ENCODE peak calls at places on chromosome 1, in ten cellular contexts. One of them, this sample, is unnamed.

GRCh38 chr1:117534995-117535467 is 70.8 kb upstream of the TENT5C start:
- DNase-seq in lung: peak
- DNase-seq in dorsolateral prefrontal cortex: no peak
- DNase-seq in colonic mucosa: peak
- DNase-seq in AG09309: peak
- DNase-seq in cardiac muscle cell: peak
- DNase-seq in CD8-positive, alpha-beta T cell: peak
- DNase-seq in mammary epithelial cell: peak
- DNase-seq in adrenal gland: peak
- DNase-seq in fibroblast of the aortic adventitia: peak
- DNase-seq in this sample: peak

GRCh38 chr1:53076721-53077598 is 14.9 kb downstream of the PODN start:
- DNase-seq in lung: no peak
- DNase-seq in dorsolateral prefrontal cortex: no peak
- DNase-seq in colonic mucosa: no peak
- DNase-seq in AG09309: no peak
- DNase-seq in cardiac muscle cell: no peak
- DNase-seq in CD8-positive, alpha-beta T cell: no peak
- DNase-seq in mammary epithelial cell: no peak
- DNase-seq in adrenal gland: no peak
- DNase-seq in fibroblast of the aortic adventitia: no peak
- DNase-seq in this sample: no peak

GRCh38 chr1:45522324-45523104 is 830 bp upstream of the PRDX1 start:
- DNase-seq in lung: no peak
- DNase-seq in dorsolateral prefrontal cortex: no peak
- DNase-seq in colonic mucosa: no peak
- DNase-seq in AG09309: no peak
- DNase-seq in cardiac muscle cell: no peak
- DNase-seq in CD8-positive, alpha-beta T cell: no peak
- DNase-seq in mammary epithelial cell: no peak
- DNase-seq in adrenal gland: no peak
- DNase-seq in fibroblast of the aortic adventitia: no peak
- DNase-seq in this sample: peak

GRCh38 chr1:43267291-43267805 is 2.4 kb upstream of the TMEM125 start:
- DNase-seq in lung: peak
- DNase-seq in dorsolateral prefrontal cortex: peak
- DNase-seq in colonic mucosa: no peak
- DNase-seq in AG09309: peak
- DNase-seq in cardiac muscle cell: no peak
- DNase-seq in CD8-positive, alpha-beta T cell: no peak
- DNase-seq in mammary epithelial cell: no peak
- DNase-seq in adrenal gland: no peak
- DNase-seq in fibroblast of the aortic adventitia: peak
- DNase-seq in this sample: peak

GRCh38 chr1:84689514-84690396 is 506 bp downstream of the SSX2IP start:
- DNase-seq in lung: peak
- DNase-seq in dorsolateral prefrontal cortex: peak
- DNase-seq in colonic mucosa: peak
- DNase-seq in AG09309: no peak
- DNase-seq in cardiac muscle cell: peak
- DNase-seq in CD8-positive, alpha-beta T cell: no peak
- DNase-seq in mammary epithelial cell: no peak
- DNase-seq in adrenal gland: peak
- DNase-seq in fibroblast of the aortic adventitia: peak
- DNase-seq in this sample: peak

GRCh38 chr1:1402081-1402900 is 3.2 kb upstream of the CCNL2 start:
- DNase-seq in lung: no peak
- DNase-seq in dorsolateral prefrontal cortex: no peak
- DNase-seq in colonic mucosa: peak
- DNase-seq in AG09309: peak
- DNase-seq in cardiac muscle cell: peak
- DNase-seq in CD8-positive, alpha-beta T cell: no peak
- DNase-seq in mammary epithelial cell: peak
- DNase-seq in adrenal gland: peak
- DNase-seq in fibroblast of the aortic adventitia: peak
- DNase-seq in this sample: peak

GRCh38 chr1:165902565-165902964 is 75.2 kb downstream of the UCK2 start:
- DNase-seq in lung: no peak
- DNase-seq in dorsolateral prefrontal cortex: no peak
- DNase-seq in colonic mucosa: no peak
- DNase-seq in AG09309: no peak
- DNase-seq in cardiac muscle cell: no peak
- DNase-seq in CD8-positive, alpha-beta T cell: no peak
- DNase-seq in mammary epithelial cell: no peak
- DNase-seq in adrenal gland: no peak
- DNase-seq in fibroblast of the aortic adventitia: no peak
- DNase-seq in this sample: no peak

GRCh38 chr1:231557898-231558710 is 29.6 kb downstream of the TSNAX start:
- DNase-seq in lung: no peak
- DNase-seq in dorsolateral prefrontal cortex: no peak
- DNase-seq in colonic mucosa: no peak
- DNase-seq in AG09309: no peak
- DNase-seq in cardiac muscle cell: no peak
- DNase-seq in CD8-positive, alpha-beta T cell: no peak
- DNase-seq in mammary epithelial cell: no peak
- DNase-seq in adrenal gland: no peak
- DNase-seq in fibroblast of the aortic adventitia: peak
- DNase-seq in this sample: peak

GRCh38 chr1:175376194-175376593 is 183.6 kb upstream of the KIAA0040 start:
- DNase-seq in lung: no peak
- DNase-seq in dorsolateral prefrontal cortex: no peak
- DNase-seq in colonic mucosa: no peak
- DNase-seq in AG09309: no peak
- DNase-seq in cardiac muscle cell: no peak
- DNase-seq in CD8-positive, alpha-beta T cell: no peak
- DNase-seq in mammary epithelial cell: no peak
- DNase-seq in adrenal gland: no peak
- DNase-seq in fibroblast of the aortic adventitia: no peak
- DNase-seq in this sample: peak

GRCh38 chr1:199859525-199859924 is 168.0 kb upstream of the NR5A2 start:
- DNase-seq in lung: no peak
- DNase-seq in dorsolateral prefrontal cortex: no peak
- DNase-seq in colonic mucosa: no peak
- DNase-seq in AG09309: peak
- DNase-seq in cardiac muscle cell: no peak
- DNase-seq in CD8-positive, alpha-beta T cell: no peak
- DNase-seq in mammary epithelial cell: peak
- DNase-seq in adrenal gland: peak
- DNase-seq in fibroblast of the aortic adventitia: peak
- DNase-seq in this sample: peak

GRCh38 chr1:110341872-110342331 is 2.7 kb downstream of the RBM15 start:
- DNase-seq in lung: no peak
- DNase-seq in dorsolateral prefrontal cortex: no peak
- DNase-seq in colonic mucosa: no peak
- DNase-seq in AG09309: no peak
- DNase-seq in cardiac muscle cell: no peak
- DNase-seq in CD8-positive, alpha-beta T cell: no peak
- DNase-seq in mammary epithelial cell: no peak
- DNase-seq in adrenal gland: no peak
- DNase-seq in fibroblast of the aortic adventitia: no peak
- DNase-seq in this sample: no peak

GRCh38 chr1:206941766-206942418 is 4.4 kb downstream of the PIGR start:
- DNase-seq in lung: peak
- DNase-seq in dorsolateral prefrontal cortex: no peak
- DNase-seq in colonic mucosa: peak
- DNase-seq in AG09309: no peak
- DNase-seq in cardiac muscle cell: peak
- DNase-seq in CD8-positive, alpha-beta T cell: no peak
- DNase-seq in mammary epithelial cell: no peak
- DNase-seq in adrenal gland: no peak
- DNase-seq in fibroblast of the aortic adventitia: no peak
- DNase-seq in this sample: peak

GRCh38 chr1:74430496-74430895 is 81.9 kb downstream of the LRRC53 start:
- DNase-seq in lung: no peak
- DNase-seq in dorsolateral prefrontal cortex: no peak
- DNase-seq in colonic mucosa: no peak
- DNase-seq in AG09309: no peak
- DNase-seq in cardiac muscle cell: no peak
- DNase-seq in CD8-positive, alpha-beta T cell: no peak
- DNase-seq in mammary epithelial cell: no peak
- DNase-seq in adrenal gland: no peak
- DNase-seq in fibroblast of the aortic adventitia: no peak
- DNase-seq in this sample: no peak

GRCh38 chr1:56180806-56181205 is 398.6 kb downstream of the PLPP3 start:
- DNase-seq in lung: no peak
- DNase-seq in dorsolateral prefrontal cortex: no peak
- DNase-seq in colonic mucosa: no peak
- DNase-seq in AG09309: no peak
- DNase-seq in cardiac muscle cell: no peak
- DNase-seq in CD8-positive, alpha-beta T cell: no peak
- DNase-seq in mammary epithelial cell: no peak
- DNase-seq in adrenal gland: no peak
- DNase-seq in fibroblast of the aortic adventitia: peak
- DNase-seq in this sample: peak

GRCh38 chr1:227242811-227243682 is 75.2 kb downstream of the CDC42BPA start:
- DNase-seq in lung: no peak
- DNase-seq in dorsolateral prefrontal cortex: no peak
- DNase-seq in colonic mucosa: no peak
- DNase-seq in AG09309: no peak
- DNase-seq in cardiac muscle cell: no peak
- DNase-seq in CD8-positive, alpha-beta T cell: no peak
- DNase-seq in mammary epithelial cell: no peak
- DNase-seq in adrenal gland: no peak
- DNase-seq in fibroblast of the aortic adventitia: no peak
- DNase-seq in this sample: no peak
- H3K4me3 ChIP-seq in lung: no peak
- H3K4me3 ChIP-seq in dorsolateral prefrontal cortex: no peak
- H3K4me3 ChIP-seq in colonic mucosa: no peak
- H3K4me3 ChIP-seq in AG09309: no peak
- H3K4me3 ChIP-seq in cardiac muscle cell: no peak
- H3K4me3 ChIP-seq in CD8-positive, alpha-beta T cell: no peak
- H3K4me3 ChIP-seq in mammary epithelial cell: no peak
- H3K4me3 ChIP-seq in adrenal gland: no peak
- H3K4me3 ChIP-seq in fibroblast of the aortic adventitia: no peak
- H3K4me3 ChIP-seq in this sample: no peak

GRCh38 chr1:32361308-32361673 is 994 bp downstream of the FAM229A start:
- DNase-seq in lung: no peak
- DNase-seq in dorsolateral prefrontal cortex: peak
- DNase-seq in colonic mucosa: no peak
- DNase-seq in AG09309: no peak
- DNase-seq in cardiac muscle cell: no peak
- DNase-seq in CD8-positive, alpha-beta T cell: no peak
- DNase-seq in mammary epithelial cell: no peak
- DNase-seq in adrenal gland: no peak
- DNase-seq in fibroblast of the aortic adventitia: no peak
- DNase-seq in this sample: no peak

GRCh38 chr1:32364836-32365235 is 2.5 kb downstream of the TSSK3 start:
- DNase-seq in lung: no peak
- DNase-seq in dorsolateral prefrontal cortex: no peak
- DNase-seq in colonic mucosa: no peak
- DNase-seq in AG09309: no peak
- DNase-seq in cardiac muscle cell: no peak
- DNase-seq in CD8-positive, alpha-beta T cell: no peak
- DNase-seq in mammary epithelial cell: no peak
- DNase-seq in adrenal gland: no peak
- DNase-seq in fibroblast of the aortic adventitia: no peak
- DNase-seq in this sample: no peak

GRCh38 chr1:32362474-32363313 is at the start of the genes FAM229A and TSSK3:
- DNase-seq in lung: no peak
- DNase-seq in dorsolateral prefrontal cortex: no peak
- DNase-seq in colonic mucosa: no peak
- DNase-seq in AG09309: no peak
- DNase-seq in cardiac muscle cell: no peak
- DNase-seq in CD8-positive, alpha-beta T cell: no peak
- DNase-seq in mammary epithelial cell: no peak
- DNase-seq in adrenal gland: no peak
- DNase-seq in fibroblast of the aortic adventitia: no peak
- DNase-seq in this sample: no peak

GRCh38 chr1:32363713-32364112 is 1.4 kb downstream of the TSSK3 start:
- DNase-seq in lung: no peak
- DNase-seq in dorsolateral prefrontal cortex: no peak
- DNase-seq in colonic mucosa: no peak
- DNase-seq in AG09309: no peak
- DNase-seq in cardiac muscle cell: no peak
- DNase-seq in CD8-positive, alpha-beta T cell: no peak
- DNase-seq in mammary epithelial cell: no peak
- DNase-seq in adrenal gland: no peak
- DNase-seq in fibroblast of the aortic adventitia: no peak
- DNase-seq in this sample: no peak

GRCh38 chr1:32361674-32362473 is 411 bp downstream of the FAM229A start:
- DNase-seq in lung: peak
- DNase-seq in dorsolateral prefrontal cortex: peak
- DNase-seq in colonic mucosa: peak
- DNase-seq in AG09309: no peak
- DNase-seq in cardiac muscle cell: peak
- DNase-seq in CD8-positive, alpha-beta T cell: no peak
- DNase-seq in mammary epithelial cell: no peak
- DNase-seq in adrenal gland: peak
- DNase-seq in fibroblast of the aortic adventitia: peak
- DNase-seq in this sample: peak
- TF ChIP-seq CTCF in lung: peak
- TF ChIP-seq CTCF in dorsolateral prefrontal cortex: peak
- TF ChIP-seq CTCF in colonic mucosa: peak
- TF ChIP-seq CTCF in AG09309: peak
- TF ChIP-seq CTCF in cardiac muscle cell: peak
- TF ChIP-seq CTCF in CD8-positive, alpha-beta T cell: peak
- TF ChIP-seq CTCF in mammary epithelial cell: no peak
- TF ChIP-seq CTCF in adrenal gland: peak
- TF ChIP-seq CTCF in fibroblast of the aortic adventitia: peak
- TF ChIP-seq CTCF in this sample: peak

GRCh38 chr1:161068306-161069200 is 1.1 kb downstream of the ARHGAP30 start:
- DNase-seq in lung: peak
- DNase-seq in dorsolateral prefrontal cortex: peak
- DNase-seq in colonic mucosa: peak
- DNase-seq in AG09309: no peak
- DNase-seq in cardiac muscle cell: no peak
- DNase-seq in CD8-positive, alpha-beta T cell: peak
- DNase-seq in mammary epithelial cell: no peak
- DNase-seq in adrenal gland: peak
- DNase-seq in fibroblast of the aortic adventitia: no peak
- DNase-seq in this sample: no peak
- H3K4me3 ChIP-seq in lung: peak
- H3K4me3 ChIP-seq in dorsolateral prefrontal cortex: no peak
- H3K4me3 ChIP-seq in colonic mucosa: peak
- H3K4me3 ChIP-seq in AG09309: no peak
- H3K4me3 ChIP-seq in cardiac muscle cell: no peak
- H3K4me3 ChIP-seq in CD8-positive, alpha-beta T cell: peak
- H3K4me3 ChIP-seq in mammary epithelial cell: no peak
- H3K4me3 ChIP-seq in adrenal gland: no peak
- H3K4me3 ChIP-seq in fibroblast of the aortic adventitia: no peak
- H3K4me3 ChIP-seq in this sample: no peak

DNA sequence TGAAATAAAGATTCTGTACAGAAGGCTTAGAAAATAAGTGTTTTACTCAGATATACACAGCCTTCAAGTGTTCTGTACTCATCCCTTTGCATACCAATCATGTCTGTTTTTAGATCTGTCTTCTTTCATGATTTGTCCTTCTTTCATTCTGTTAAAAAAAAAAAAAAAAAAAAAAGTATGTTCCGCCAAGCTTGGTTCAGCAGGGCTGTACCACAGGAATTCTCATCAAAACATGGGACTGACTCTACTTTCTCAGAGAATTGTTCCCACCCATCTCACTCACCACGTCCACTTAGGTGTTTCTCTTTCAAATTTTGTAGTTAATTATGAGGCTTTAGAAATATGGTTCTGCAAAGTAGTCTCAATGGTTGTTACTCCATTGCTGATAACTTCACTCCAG is 119.0 kb downstream of the AK5 start:
- DNase-seq in lung: no peak
- DNase-seq in dorsolateral prefrontal cortex: no peak
- DNase-seq in colonic mucosa: no peak
- DNase-seq in AG09309: no peak
- DNase-seq in cardiac muscle cell: no peak
- DNase-seq in CD8-positive, alpha-beta T cell: no peak
- DNase-seq in mammary epithelial cell: no peak
- DNase-seq in adrenal gland: no peak
- DNase-seq in fibroblast of the aortic adventitia: no peak
- DNase-seq in this sample: no peak
- TF ChIP-seq CTCF in lung: no peak
- TF ChIP-seq CTCF in dorsolateral prefrontal cortex: no peak
- TF ChIP-seq CTCF in colonic mucosa: no peak
- TF ChIP-seq CTCF in AG09309: no peak
- TF ChIP-seq CTCF in cardiac muscle cell: no peak
- TF ChIP-seq CTCF in CD8-positive, alpha-beta T cell: no peak
- TF ChIP-seq CTCF in mammary epithelial cell: no peak
- TF ChIP-seq CTCF in adrenal gland: no peak
- TF ChIP-seq CTCF in fibroblast of the aortic adventitia: no peak
- TF ChIP-seq CTCF in this sample: no peak

This sample was measured in cardiac fibroblast.